ENCODE peak calls at places on chromosomes 13 and 19, in seven cellular contexts. B is NCI-H2081 treated with DMSO at 0.1 percent for 48 hours; P is stimulated activated CD8-positive, alpha-beta memory T cell treated with anti-CD3 and anti-CD28 coated beads, Interleukin-2, amount 100 ng/mL, for 48 hours; R is activated CD4-positive, alpha-beta memory T cell treated with anti-CD3 and anti-CD28 coated beads, Interleukin-2, amount 10 ng/mL, durations not matched to agents 7 days and 5 days; T is stimulated activated CD4-positive, alpha-beta T cell treated with anti-CD3 and anti-CD28 coated beads, Interleukin-1b, Interleukin-23, amount 100 ng/mL, for 24 hours; E is astrocyte of the hippocampus; D is NCI-H1092 treated with DMSO at 0.1 percent for 48 hours. C is an unnamed sample.

GRCh38 chr19:47471733-47472457 is at the start of gene SLC8A2:
- DNase-seq in B (no peak), P (peak; percentile 18), R (peak; percentile 70), T (peak; percentile 25), E (peak; percentile 93), D (peak; percentile 32), C (peak; percentile 72)

GRCh38 chr19:11203194-11204075 is 6.1 kb upstream of the KANK2 start:
- DNase-seq in B (no peak), P (peak; percentile 32), R (no peak), T (no peak), E (peak; percentile 85), D (peak; percentile 35), C (no peak)

GRCh38 chr19:19461671-19462622 is 53.4 kb downstream of the TSSK6 start:
- DNase-seq in B (no peak), P (no peak), R (no peak), T (no peak), E (peak; percentile 75), D (peak; percentile 12), C (peak; percentile 18)

GRCh38 chr19:40365613-40366401 is 17.3 kb downstream of the PLD3 start:
- DNase-seq in B (no peak), P (peak; percentile 64), R (peak; percentile 45), T (peak; percentile 41), E (peak; percentile 90), D (no peak), C (no peak)

GRCh38 chr19:49210108-49210900 is 52.7 kb downstream of the TRPM4 start:
- DNase-seq in B (no peak), P (peak; percentile 47), R (peak; percentile 32), T (peak; percentile 17), E (peak; percentile 20), D (no peak), C (no peak)

GRCh38 chr13:45297456-45298205 is 43.4 kb downstream of the TPT1 start:
- DNase-seq in B (no peak), P (no peak), R (peak; percentile 20), T (no peak), E (no peak), D (no peak), C (no peak)

GRCh38 chr19:42281175-42282035 is 12.4 kb downstream of the CIC start:
- DNase-seq in B (peak; percentile 50), P (no peak), R (peak; percentile 34), T (no peak), E (peak; percentile 84), D (peak; percentile 60), C (peak; percentile 77)

GRCh38 chr19:34397853-34398252 is 6.3 kb upstream of the PDCD2L start:
- DNase-seq in B (no peak), P (no peak), R (no peak), T (no peak), E (no peak), D (no peak), C (no peak)

GRCh38 chr19:55382522-55383054 is 1.5 kb downstream of the TMEM238 start:
- DNase-seq in B (no peak), P (no peak), R (no peak), T (no peak), E (no peak), D (no peak), C (no peak)

GRCh38 chr19:46529622-46530451 is 34.2 kb upstream of the PNMA8B start:
- DNase-seq in B (no peak), P (peak; percentile 55), R (peak; percentile 75), T (peak; percentile 66), E (peak; percentile 81), D (peak; percentile 13), C (peak; percentile 65)

GRCh38 chr13:107376393-107377085 is 808.6 kb upstream of the ARGLU1 start:
- DNase-seq in B (peak; percentile 81), P (no peak), R (no peak), T (no peak), E (peak; percentile 20), D (peak; percentile 78), C (no peak)

GRCh38 chr13:110379905-110380341 is 72.8 kb downstream of the COL4A2 start:
- DNase-seq in B (no peak), P (no peak), R (no peak), T (no peak), E (peak; percentile 71), D (no peak), C (no peak)

GRCh38 chr13:94548382-94549240 is 47.3 kb downstream of the TGDS start:
- DNase-seq in B (no peak), P (no peak), R (no peak), T (peak; percentile 37), E (no peak), D (peak; percentile 95), C (peak; percentile 76)

GRCh38 chr13:111530137-111530536 is 209.7 kb downstream of the TEX29 start:
- DNase-seq in B (no peak), P (no peak), R (no peak), T (no peak), E (no peak), D (no peak), C (no peak)

GRCh38 chr19:10433131-10433536 is 12.8 kb downstream of the PDE4A start:
- DNase-seq in B (no peak), P (no peak), R (no peak), T (no peak), E (no peak), D (no peak), C (no peak)

GRCh38 chr19:4636151-4636717 is 3.1 kb upstream of the TNFAIP8L1 start:
- DNase-seq in B (no peak), P (peak; percentile 68), R (peak; percentile 81), T (peak; percentile 67), E (peak; percentile 81), D (peak; percentile 14), C (peak; percentile 10)

GRCh38 chr19:29978139-29978538 is 36.1 kb downstream of the URI1 start:
- DNase-seq in B (no peak), P (no peak), R (no peak), T (no peak), E (no peak), D (no peak), C (no peak)

GRCh38 chr13:41050041-41050440 is 11.3 kb upstream of the WBP4 start:
- DNase-seq in B (no peak), P (no peak), R (no peak), T (no peak), E (no peak), D (no peak), C (no peak)

GRCh38 chr19:6119031-6119430 is 8.7 kb upstream of the RFX2 start:
- DNase-seq in B (no peak), P (no peak), R (no peak), T (no peak), E (no peak), D (no peak), C (no peak)

GRCh38 chr19:29785955-29786589 is 25.7 kb upstream of the CCNE1 start:
- DNase-seq in B (no peak), P (peak; percentile 10), R (peak; percentile 24), T (no peak), E (no peak), D (no peak), C (no peak)

GRCh38 chr13:101520672-101521071 is 68.2 kb downstream of the ITGBL1 start:
- DNase-seq in B (no peak), P (no peak), R (peak; percentile 62), T (no peak), E (no peak), D (no peak), C (no peak)

GRCh38 chr19:49590971-49591730 is at the start of gene PRR12:
- DNase-seq in B (no peak), P (peak; percentile 46), R (peak; percentile 73), T (peak; percentile 55), E (peak; percentile 79), D (peak; percentile 61), C (peak; percentile 41)

GRCh38 chr19:22528956-22529355 is 105.2 kb upstream of the ZNF492 start:
- DNase-seq in B (no peak), P (no peak), R (no peak), T (no peak), E (no peak), D (no peak), C (no peak)

GRCh38 chr19:18287836-18288772 is 6.7 kb upstream of the JUND start:
- DNase-seq in B (no peak), P (no peak), R (no peak), T (no peak), E (peak; percentile 62), D (no peak), C (no peak)

GRCh38 chr13:87712012-87712411 is 40.8 kb downstream of the SLITRK5 start:
- DNase-seq in B (no peak), P (no peak), R (no peak), T (no peak), E (no peak), D (no peak), C (no peak)

GRCh38 chr13:42215578-42216421 is 56.2 kb upstream of the AKAP11 start:
- DNase-seq in B (no peak), P (no peak), R (peak; percentile 33), T (peak; percentile 0), E (peak; percentile 65), D (peak; percentile 10), C (peak; percentile 19)

GRCh38 chr19:30340724-30341595 is 31.2 kb upstream of the ZNF536 start:
- DNase-seq in B (no peak), P (no peak), R (no peak), T (no peak), E (no peak), D (no peak), C (no peak)

GRCh38 chr19:47228937-47229673 is 1.9 kb downstream of the BBC3 start:
- DNase-seq in B (no peak), P (no peak), R (peak; percentile 44), T (no peak), E (peak; percentile 57), D (no peak), C (no peak)

GRCh38 chr19:9431475-9431874 is 3.9 kb downstream of the ZNF266 start:
- DNase-seq in B (no peak), P (peak; percentile 40), R (peak; percentile 44), T (no peak), E (peak; percentile 25), D (peak; percentile 1), C (no peak)

GRCh38 chr13:25965596-25965995 is 86.2 kb downstream of the SHISA2 start:
- DNase-seq in B (no peak), P (no peak), R (no peak), T (no peak), E (no peak), D (no peak), C (no peak)

GRCh38 chr13:39370554-39370953 is 232.4 kb downstream of the LHFPL6 start:
- DNase-seq in B (no peak), P (no peak), R (no peak), T (no peak), E (no peak), D (no peak), C (no peak)

GRCh38 chr19:46124638-46125115 is at the start of gene IGFL3:
- DNase-seq in B (no peak), P (no peak), R (no peak), T (no peak), E (peak; percentile 61), D (no peak), C (no peak)

GRCh38 chr13:83881917-83882625 is at the start of gene SLITRK1:
- DNase-seq in B (no peak), P (no peak), R (peak; percentile 33), T (no peak), E (peak; percentile 88), D (peak; percentile 66), C (peak; percentile 29)

GRCh38 chr19:41353466-41354342 is at the start of gene TGFB1:
- DNase-seq in B (no peak), P (peak; percentile 82), R (peak; percentile 93), T (peak; percentile 81), E (peak; percentile 94), D (no peak), C (peak; percentile 34)

C was measured in NCI-H1694 treated with DMSO at 0.1 percent for 48 hours.